ENCODE peak calls at places on chromosomes 6 and 20, in four cellular contexts. A is GM23248, F is fibroblast of pulmonary artery, N is brain microvascular endothelial cell. X is an unnamed sample.

GRCh38 chr6:47061631-47062300 is 19.6 kb upstream of the ADGRF1 start:
- DNase-seq in F (peak), N (peak), A (peak), X (no peak)

GRCh38 chr6:40587240-40588069 is at the start of gene LRFN2:
- DNase-seq in N (peak), F (peak), A (peak), X (peak)

GRCh38 chr6:6829872-6830683 is 241.6 kb downstream of the LY86 start:
- DNase-seq in A (no peak), F (no peak), N (no peak), X (no peak)

GRCh38 chr6:161422710-161423109 is 148.8 kb upstream of the AGPAT4 start:
- DNase-seq in F (peak), A (peak), N (peak), X (no peak)

GRCh38 chr6:130675072-130675471 is 152.1 kb upstream of the SMLR1 start:
- DNase-seq in N (peak), A (peak), F (peak), X (no peak)

GRCh38 chr6:163460307-163460782 is 45.8 kb downstream of the QKI start:
- DNase-seq in N (peak), A (peak), F (peak), X (peak)

GRCh38 chr6:163324326-163324927 is 90.1 kb upstream of the QKI start:
- DNase-seq in F (no peak), N (no peak), A (peak), X (no peak)

GRCh38 chr20:42138711-42139110 is 520.5 kb upstream of the CHD6 start:
- DNase-seq in N (no peak), A (no peak), F (no peak), X (no peak)

GRCh38 chr6:71460933-71461332 is 172.3 kb downstream of the OGFRL1 start:
- DNase-seq in A (peak), N (no peak), F (no peak), X (no peak)

GRCh38 chr6:148085651-148086321 is 256.9 kb upstream of the SASH1 start:
- DNase-seq in A (no peak), N (no peak), F (no peak), X (no peak)

GRCh38 chr6:104462811-104463599 is 396.7 kb downstream of the HACE1 start:
- DNase-seq in F (peak), A (no peak), N (no peak), X (no peak)

GRCh38 chr6:16049178-16049577 is 79.7 kb upstream of the MYLIP start:
- DNase-seq in N (peak), F (peak), A (peak), X (no peak)

GRCh38 chr6:21808551-21809181 is 215.1 kb downstream of the SOX4 start:
- DNase-seq in A (peak), N (no peak), F (peak), X (no peak)

GRCh38 chr6:46390153-46390876 is 100.9 kb downstream of the RCAN2 start:
- DNase-seq in N (no peak), A (no peak), F (no peak), X (no peak)

GRCh38 chr6:47483853-47484546 is 6.4 kb downstream of the CD2AP start:
- DNase-seq in N (no peak), A (peak), F (no peak), X (no peak)